ENCODE peak calls at places on chromosomes 12 and 14, in six cellular contexts. M is CD4-positive, CD25-positive, alpha-beta regulatory T cell; Z is A549; N is kidney; C is PC-3; J is MM.1S. O is an unnamed sample.

GRCh38 chr12:100193085-100193484 is 7.5 kb upstream of the ACTR6 start:
- DNase-seq in J (no peak), C (no peak), Z (no peak), M (no peak), N (no peak), O (no peak)

GRCh38 chr12:873954-874353 is 75.5 kb downstream of the RAD52 start:
- DNase-seq in J (no peak), C (no peak), M (no peak), N (no peak), Z (peak; percentile 21), O (no peak)

GRCh38 chr12:75938189-75938588 is 93.4 kb downstream of the PHLDA1 start:
- DNase-seq in M (no peak), N (no peak), J (no peak), Z (no peak), C (no peak), O (no peak)

GRCh38 chr12:52529846-52530245 is 9.7 kb upstream of the KRT5 start:
- DNase-seq in M (no peak), N (no peak), J (no peak), Z (no peak), C (no peak), O (no peak)

GRCh38 chr14:26199599-26200370 is 398.0 kb downstream of the NOVA1 start:
- DNase-seq in J (peak; percentile 71), C (peak; percentile 46), M (no peak), N (no peak), Z (no peak), O (no peak)

GRCh38 chr14:60195179-60195810 is 30.1 kb upstream of the DHRS7 start:
- DNase-seq in N (no peak), J (no peak), C (no peak), M (peak; percentile 7), Z (peak; percentile 7), O (no peak)

GRCh38 chr12:122533841-122534240 is 6.8 kb downstream of the KNTC1 start:
- DNase-seq in Z (no peak), J (no peak), C (no peak), M (no peak), N (no peak), O (no peak)

GRCh38 chr14:99562848-99563748 is 40.9 kb downstream of the CCDC85C start:
- DNase-seq in M (no peak), J (no peak), C (peak; percentile 87), N (peak; percentile 95), Z (peak; percentile 86), O (peak; percentile 76)

GRCh38 chr14:34368115-34368970 is 93.7 kb downstream of the SPTSSA start:
- DNase-seq in M (no peak), Z (peak; percentile 82), C (peak; percentile 30), J (no peak), N (no peak), O (peak; percentile 39)

GRCh38 chr14:83827383-83827782 is 1702.6 kb upstream of the FLRT2 start:
- DNase-seq in N (no peak), J (no peak), Z (no peak), C (no peak), M (no peak), O (no peak)

GRCh38 chr14:100476012-100476822 is 111.0 kb downstream of the BEGAIN start:
- DNase-seq in M (no peak), Z (peak; percentile 91), C (peak; percentile 97), N (no peak), J (no peak), O (no peak)

GRCh38 chr14:77003960-77004710 is 24.4 kb downstream of the IRF2BPL start:
- DNase-seq in N (no peak), J (no peak), Z (no peak), C (peak; percentile 82), M (no peak), O (peak; percentile 69)

GRCh38 chr14:58699656-58700055 is 61.9 kb downstream of the DACT1 start:
- DNase-seq in J (no peak), Z (no peak), N (no peak), C (no peak), M (no peak), O (no peak)

GRCh38 chr12:41264281-41264680 is 76.2 kb downstream of the PDZRN4 start:
- DNase-seq in J (no peak), M (no peak), C (peak; percentile 35), N (no peak), Z (peak; percentile 6), O (no peak)

GRCh38 chr12:30969606-30970395 is 43.3 kb downstream of the TSPAN11 start:
- DNase-seq in J (no peak), Z (no peak), M (no peak), C (no peak), N (no peak), O (no peak)

GRCh38 chr14:24459331-24459730 is 16.8 kb upstream of the SDR39U1 start:
- DNase-seq in N (no peak), J (no peak), M (no peak), C (no peak), Z (no peak), O (no peak)

GRCh38 chr14:91326514-91326832 is 82.0 kb upstream of the GPR68 start:
- DNase-seq in N (no peak), J (no peak), C (no peak), M (no peak), Z (no peak), O (no peak)

GRCh38 chr14:94746131-94746530 is 23.8 kb downstream of the GSC start:
- DNase-seq in Z (no peak), M (no peak), J (no peak), N (no peak), C (no peak), O (no peak)

GRCh38 chr12:66717049-66717448 is 38.2 kb upstream of the GRIP1 start:
- DNase-seq in N (no peak), M (no peak), Z (no peak), C (peak; percentile 38), J (no peak), O (no peak)

GRCh38 chr14:96194657-96195431 is 9.8 kb upstream of the BDKRB2 start:
- DNase-seq in Z (no peak), M (no peak), J (no peak), N (peak; percentile 82), C (no peak), O (peak; percentile 64)

GRCh38 chr14:92922155-92922735 is 705 bp upstream of the CHGA start:
- DNase-seq in N (no peak), J (no peak), C (no peak), M (no peak), Z (peak; percentile 21), O (no peak)

GRCh38 chr12:123678981-123679380 is 8.1 kb downstream of the TCTN2 start:
- DNase-seq in M (no peak), N (no peak), Z (no peak), C (no peak), J (no peak), O (no peak)

GRCh38 chr14:70317969-70318634 is 41.4 kb downstream of the COX16 start:
- DNase-seq in M (no peak), Z (peak; percentile 78), N (no peak), J (no peak), C (peak; percentile 73), O (peak; percentile 86)

GRCh38 chr12:50387487-50387886 is 8.9 kb downstream of the FAM186A start:
- DNase-seq in J (no peak), C (no peak), Z (no peak), M (no peak), N (no peak), O (no peak)

GRCh38 chr12:57138526-57139272 is 8.7 kb downstream of the LRP1-AS start:
- DNase-seq in M (no peak), N (peak; percentile 87), Z (no peak), C (no peak), J (no peak), O (peak; percentile 37)

GRCh38 chr12:110917467-110917866 is 2.9 kb downstream of the MYL2 start:
- DNase-seq in N (no peak), M (no peak), Z (peak; percentile 70), C (peak; percentile 98), J (no peak), O (no peak)

GRCh38 chr12:124865728-124866127 is 2.1 kb upstream of the SCARB1 start:
- DNase-seq in J (no peak), M (no peak), C (no peak), Z (no peak), N (no peak), O (no peak)

DNA sequence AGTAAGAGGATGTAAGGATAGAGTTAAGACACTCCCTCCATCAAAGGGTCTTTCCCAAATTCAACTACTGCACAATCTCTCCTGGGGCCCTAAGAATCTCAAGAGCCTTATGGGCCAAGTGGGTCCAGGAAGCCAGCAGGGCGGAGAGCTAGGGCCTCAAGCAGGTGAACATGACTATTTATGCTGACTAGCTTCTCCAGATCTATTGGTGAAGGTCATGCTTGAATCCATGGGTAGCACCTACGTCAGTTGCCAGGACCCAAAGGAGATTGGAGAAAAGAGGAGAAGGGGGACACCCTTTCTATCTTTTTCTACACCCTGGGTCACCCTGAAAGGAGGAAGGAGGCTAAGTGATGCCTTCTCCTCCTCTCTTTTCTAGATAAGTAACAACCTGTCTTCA is 534.2 kb upstream of the MIS18BP1 start:
- DNase-seq in J (no peak), C (no peak), Z (no peak), M (no peak), N (no peak), O (no peak)
- H3K9me3 ChIP-seq in J (no peaks in the 10 kb centered on the region), C (peaks cover 6% of the 10 kb centered on the region), Z (peaks cover 7% of the 10 kb centered on the region), M (peaks cover 8% of the 10 kb centered on the region), N (peaks cover 21% of the 10 kb centered on the region), O (peaks cover 32% of the 10 kb centered on the region)

DNA sequence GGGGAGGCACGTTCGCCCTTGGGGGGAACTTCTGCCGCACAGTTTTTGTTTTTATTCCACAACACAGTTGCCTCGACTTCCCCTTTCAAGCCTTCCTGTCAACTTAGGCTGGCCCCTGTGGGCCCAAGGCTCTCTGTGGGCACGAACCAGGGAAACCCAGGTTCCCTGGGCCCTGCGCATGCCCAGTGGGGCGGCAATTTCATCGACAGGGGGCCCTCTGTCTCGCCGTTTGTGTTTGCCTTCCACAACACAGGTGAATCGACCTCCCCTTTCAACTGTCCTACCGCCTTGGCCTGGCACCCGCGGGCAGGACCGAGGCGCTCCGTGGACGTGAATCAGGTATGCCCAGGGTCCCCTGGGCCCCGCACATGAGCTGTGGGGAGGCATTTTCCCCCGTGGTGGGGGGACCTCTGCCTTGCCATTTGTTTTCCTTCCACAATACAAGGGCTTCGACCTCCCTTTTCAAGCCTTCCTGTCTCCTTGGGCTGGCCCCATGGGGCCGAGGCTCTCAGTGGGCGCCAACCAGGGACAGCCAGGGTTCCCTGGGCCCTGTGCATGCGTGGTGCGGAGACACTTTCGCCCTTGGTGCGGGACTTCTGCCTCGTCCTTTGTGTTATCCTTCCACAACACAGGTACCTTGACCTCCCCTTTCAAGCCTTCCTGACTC is 354.0 kb downstream of the ALG10 start:
- DNase-seq in J (no peak), M (no peak), N (no peak), Z (no peak), C (peak; percentile 4), O (no peak)
- H3K9me3 ChIP-seq in J (no peaks in the 10 kb centered on the region), M (peaks cover under 1% of the 10 kb centered on the region), N (peaks cover 9% of the 10 kb centered on the region), Z (no peaks in the 10 kb centered on the region), C (no peaks in the 10 kb centered on the region), O (peaks cover 9% of the 10 kb centered on the region)

DNA sequence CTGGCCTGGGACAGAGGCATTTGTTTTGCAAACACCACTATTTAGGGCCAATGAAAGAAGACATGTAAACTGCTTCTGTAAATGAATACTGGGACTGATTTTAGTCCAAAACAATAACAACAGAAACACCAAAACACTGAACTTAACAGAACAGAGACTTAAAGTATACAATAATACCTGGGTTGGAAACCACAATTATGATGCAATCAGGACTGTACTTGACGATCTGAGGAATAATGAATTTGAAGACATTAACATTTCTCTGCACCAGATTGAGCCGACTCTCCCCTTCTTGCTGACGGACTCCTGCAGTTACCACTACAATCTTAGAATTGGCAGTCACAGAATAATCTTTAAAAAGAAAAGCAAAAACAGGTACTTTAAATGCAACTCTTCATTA is 13.9 kb downstream of the LDHB start:
- DNase-seq in M (no peak), J (no peak), Z (no peak), C (no peak), N (no peak), O (no peak)
- H3K9me3 ChIP-seq in M (no peaks in the 10 kb centered on the region), J (no peaks in the 10 kb centered on the region), Z (no peaks in the 10 kb centered on the region), C (no peaks in the 10 kb centered on the region), N (no peaks in the 10 kb centered on the region), O (no peaks in the 10 kb centered on the region)

GRCh38 chr12:86331012-86331411 is 74.8 kb upstream of the MGAT4C start:
- DNase-seq in Z (no peak), M (no peak), C (no peak), J (no peak), N (no peak), O (no peak)
- H3K9me3 ChIP-seq in Z (no peaks in the 10 kb centered on the region), M (no peaks in the 10 kb centered on the region), C (no peaks in the 10 kb centered on the region), J (no peaks in the 10 kb centered on the region), N (no peaks in the 10 kb centered on the region), O (no peaks in the 10 kb centered on the region)

O was measured in Caco-2.